ENCODE peak calls at places on chromosomes 6 and 20, in four cellular contexts. I is HepG2, W is K562, V is Panc1. N is an unnamed sample. For H3K36me3, the result is how much of the 10 kb centered on the place peaks cover.

GRCh38 chr6:160750276-160750689 is 48.2 kb downstream of the PLG start:
- DNase-seq in I (peak), W (peak), V (no peak), N (peak)

GRCh38 chr6:106275692-106276091 is 49.9 kb downstream of the ATG5 start:
- DNase-seq in W (no peak), V (no peak), I (no peak), N (no peak)

GRCh38 chr6:34341481-34341971 is 50.9 kb downstream of the NUDT3 start:
- DNase-seq in W (no peak), I (no peak), V (no peak), N (no peak)

GRCh38 chr6:87483929-87484328 is 11.2 kb downstream of the SLC35A1 start:
- DNase-seq in I (peak), W (peak), V (no peak), N (peak)

GRCh38 chr6:168420084-168420483 is 20.9 kb upstream of the SMOC2 start:
- DNase-seq in I (no peak), V (no peak), W (no peak), N (no peak)

GRCh38 chr6:85792278-85792677 is 149.6 kb upstream of the SYNCRIP start:
- DNase-seq in I (no peak), W (no peak), V (no peak), N (no peak)

GRCh38 chr6:123316733-123317323 is 319.9 kb downstream of the TRDN start:
- DNase-seq in W (peak), V (peak), I (peak), N (no peak)

GRCh38 chr6:15498640-15499039 is 164.2 kb downstream of the DTNBP1 start:
- DNase-seq in I (no peak), W (no peak), V (no peak), N (no peak)

GRCh38 chr6:31576897-31577341 is 1.6 kb downstream of the TNF start:
- DNase-seq in V (no peak), W (no peak), I (no peak), N (no peak)

GRCh38 chr6:157020398-157021266 is 243.5 kb downstream of the ARID1B start:
- DNase-seq in W (peak), V (no peak), I (peak), N (peak)

GRCh38 chr6:152356659-152357058 is 280.5 kb downstream of the SYNE1 start:
- DNase-seq in I (peak), W (peak), V (peak), N (peak)

GRCh38 chr6:54998576-54998975 is 152.0 kb downstream of the FAM83B start:
- DNase-seq in I (no peak), V (no peak), W (no peak), N (no peak)

GRCh38 chr6:31834704-31835375 is 7.3 kb downstream of the HSPA1B start:
- DNase-seq in W (peak), V (no peak), I (peak), N (peak)

GRCh38 chr20:8447262-8448120 is 315.4 kb downstream of the PLCB1 start:
- DNase-seq in W (no peak), V (no peak), I (peak), N (no peak)

GRCh38 chr20:4076671-4077070 is 61.3 kb upstream of the RNF24 start:
- DNase-seq in I (no peak), W (no peak), V (no peak), N (peak)

GRCh38 chr6:31765910-31766794 is 3.7 kb downstream of the SAPCD1 start:
- DNase-seq in I (peak), V (no peak), W (no peak), N (no peak)

GRCh38 chr20:25049261-25050060 is 8.5 kb downstream of the ACSS1 start:
- DNase-seq in V (no peak), W (no peak), I (no peak), N (no peak)

GRCh38 chr6:83846291-83846690 is 6.9 kb upstream of the RIPPLY2 start:
- DNase-seq in W (no peak), I (no peak), V (no peak), N (no peak)

GRCh38 chr6:16769986-16770376 is 8.7 kb upstream of the ATXN1 start:
- DNase-seq in V (no peak), I (no peak), W (no peak), N (no peak)

GRCh38 chr6:42315991-42316378 is 98.3 kb upstream of the MRPS10 start:
- DNase-seq in W (peak), I (peak), V (peak), N (peak)

GRCh38 chr6:140812636-140813035 is 1320.1 kb upstream of the GJE1 start:
- DNase-seq in I (no peak), V (no peak), W (no peak), N (no peak)

GRCh38 chr6:166361080-166361429 is 18.7 kb upstream of the SFT2D1 start:
- DNase-seq in I (peak), W (no peak), V (no peak), N (no peak)

GRCh38 chr20:5731753-5732366 is 18.3 kb upstream of the SHLD1 start:
- DNase-seq in W (no peak), I (no peak), V (no peak), N (no peak)

GRCh38 chr6:135906542-135906941 is 55.0 kb downstream of the PDE7B start:
- DNase-seq in V (no peak), I (no peak), W (no peak), N (no peak)

GRCh38 chr6:15755555-15755954 is 92.7 kb upstream of the DTNBP1 start:
- DNase-seq in W (no peak), V (no peak), I (no peak), N (no peak)

GRCh38 chr6:24856954-24857670 is 58.4 kb upstream of the ARMH2 start:
- DNase-seq in V (no peak), I (no peak), W (no peak), N (no peak)
- H3K36me3 ChIP-seq in V (under half), I (under half), W (under half), N (under half)

GRCh38 chr6:95581073-95581472 is 3.7 kb downstream of the MANEA start:
- DNase-seq in W (no peak), V (no peak), I (no peak), N (no peak)
- TF ChIP-seq TCF7L2 in W (no peak), V (no peak), I (no peak), N (no peak)

DNA sequence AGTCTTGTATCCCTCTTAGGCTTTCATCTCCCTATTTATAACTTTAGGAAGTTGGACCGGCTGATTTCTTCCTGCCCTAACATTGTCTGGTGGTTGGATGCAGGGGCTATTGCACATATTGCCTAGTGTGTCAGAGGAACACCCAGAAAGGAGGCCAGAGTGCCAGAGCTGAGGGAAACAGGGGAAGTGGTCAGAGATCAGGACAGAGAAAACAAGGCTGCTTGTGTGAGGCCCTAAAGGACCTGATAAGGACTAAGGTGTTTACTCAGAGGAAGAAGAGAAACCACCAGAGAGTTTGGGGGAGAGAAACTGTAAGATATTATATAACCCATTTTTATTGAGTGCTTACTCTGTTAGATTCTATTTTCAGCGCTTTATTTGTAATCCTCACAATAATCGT is 53.9 kb upstream of the REV3L start:
- DNase-seq in W (peak), V (no peak), I (no peak), N (no peak)
- H3K36me3 ChIP-seq in W (under half), V (under half), I (under half), N (under half)

DNA sequence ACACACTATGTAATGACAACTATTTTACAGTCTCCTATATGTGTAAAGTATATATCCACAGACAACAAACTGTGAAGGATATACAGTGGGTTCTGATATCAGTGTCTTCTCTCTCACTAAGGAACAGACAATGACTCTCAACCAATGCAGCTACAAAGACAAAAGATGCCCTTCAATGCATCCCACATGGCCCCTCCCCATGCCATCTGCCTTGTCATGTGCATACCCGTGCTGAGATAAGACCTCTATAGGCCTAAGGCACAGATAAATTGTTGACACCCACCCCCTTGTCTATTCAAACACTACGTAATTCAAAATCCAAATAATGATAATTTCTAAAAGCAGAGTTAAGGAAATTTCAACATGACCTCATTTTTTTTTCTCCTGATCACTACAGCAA is 1123.5 kb upstream of the MAP3K7 start:
- DNase-seq in V (no peak), W (no peak), I (no peak), N (no peak)
- TF ChIP-seq TCF7L2 in V (no peak), W (no peak), I (no peak), N (no peak)

GRCh38 chr20:57378646-57379262 is 12.4 kb upstream of the RBM38 start:
- DNase-seq in W (no peak), V (no peak), I (no peak), N (no peak)

GRCh38 chr20:57381596-57382503 is 9.3 kb upstream of the RBM38 start:
- DNase-seq in W (peak), I (peak), V (peak), N (peak)

GRCh38 chr20:57378107-57378506 is 13.1 kb upstream of the RBM38 start:
- DNase-seq in I (no peak), W (no peak), V (no peak), N (no peak)

GRCh38 chr20:57379263-57379647 is 11.9 kb upstream of the RBM38 start:
- DNase-seq in W (no peak), V (no peak), I (no peak), N (no peak)

DNA sequence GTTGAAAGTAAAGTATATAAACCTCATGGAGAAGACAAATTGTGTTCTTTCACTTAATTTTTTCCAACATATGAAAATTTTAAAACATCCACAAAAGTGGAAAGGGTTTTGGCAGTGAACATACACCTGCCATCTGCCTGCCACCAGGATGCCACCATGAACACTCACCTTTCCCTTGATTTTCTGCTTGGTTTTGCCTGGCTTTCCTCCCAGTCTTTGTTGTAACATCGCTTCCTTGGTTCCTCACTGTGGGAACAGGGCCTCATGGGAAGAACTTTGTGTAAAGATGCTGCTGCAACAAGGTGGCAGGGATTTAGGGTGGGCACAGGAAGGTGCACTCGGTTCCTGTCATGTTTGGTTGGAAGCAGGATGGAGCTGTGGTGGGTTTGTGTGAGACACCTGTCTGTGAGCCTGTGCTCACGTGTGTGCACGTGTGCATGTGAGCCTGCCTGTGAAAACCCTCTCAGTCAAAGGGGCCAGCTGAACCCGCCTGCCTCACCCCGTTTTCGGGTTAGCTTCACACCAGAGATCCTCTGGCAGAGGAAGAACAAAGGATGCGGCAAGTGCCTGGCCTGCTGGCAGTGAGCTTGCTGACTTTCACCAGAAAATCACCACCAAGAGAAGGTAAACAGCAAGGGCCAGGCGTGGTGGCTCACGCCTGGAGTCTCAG is 11.0 kb upstream of the RBM38 start:
- DNase-seq in I (no peak), W (no peak), V (no peak), N (no peak)
- H3K36me3 ChIP-seq in I (under half), W (under half), V (under half), N (under half)

DNA sequence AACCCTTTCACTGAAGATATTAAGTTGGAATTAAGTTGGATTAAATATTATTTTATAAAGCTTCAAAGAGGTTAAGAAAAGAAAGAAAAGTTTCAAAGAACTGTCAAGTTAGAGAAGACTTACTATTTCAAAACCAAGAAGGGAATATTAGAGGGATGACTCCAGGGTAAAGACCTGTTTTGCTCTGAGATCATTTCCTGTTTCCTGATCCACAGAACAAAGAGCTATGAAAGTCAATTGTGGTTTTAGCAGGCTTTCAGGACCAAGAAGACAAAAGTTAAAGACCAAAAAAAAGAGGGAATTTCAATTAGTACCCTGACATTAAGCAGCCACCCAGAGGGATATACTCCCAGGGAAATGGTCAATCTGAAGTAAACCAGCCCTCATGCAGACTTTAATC is 19.4 kb downstream of the ESF1 start:
- DNase-seq in W (no peak), I (no peak), V (no peak), N (no peak)
- TF ChIP-seq TCF7L2 in W (no peak), I (no peak), V (no peak), N (no peak)

N was measured in HCT116.